ENCODE peak calls at places on chromosomes 12 and 14, in four cellular contexts. B, A, J and S are unnamed samples. For H3K4me1, the result is how much of the 10 kb centered on the place peaks cover.

GRCh38 chr12:53063708-53064612 is 14.1 kb downstream of the TNS2 start:
- DNase-seq in B (no peak), A (no peak), J (no peak), S (no peak)

GRCh38 chr14:73426877-73427276 is 31.5 kb downstream of the NUMB start:
- DNase-seq in B (no peak), A (no peak), J (peak), S (no peak)

GRCh38 chr14:100644383-100644782 is 57.2 kb upstream of the BEGAIN start:
- DNase-seq in B (no peak), A (peak), J (no peak), S (no peak)

GRCh38 chr12:3122841-3123678 is 45.9 kb downstream of the TSPAN9 start:
- DNase-seq in B (no peak), A (no peak), J (peak), S (no peak)

GRCh38 chr12:47885012-47885501 is 19.7 kb downstream of the VDR start:
- DNase-seq in B (no peak), A (no peak), J (no peak), S (no peak)

GRCh38 chr14:103616635-103617300 is 12.2 kb upstream of the KLC1 start:
- DNase-seq in B (no peak), A (no peak), J (no peak), S (no peak)

GRCh38 chr14:50967104-50967503 is 22.8 kb upstream of the PYGL start:
- DNase-seq in B (no peak), A (no peak), J (no peak), S (no peak)

GRCh38 chr12:6667559-6668210 is 4.8 kb upstream of the ING4 start:
- DNase-seq in B (no peak), A (no peak), J (no peak), S (peak)

GRCh38 chr12:127051139-127051538 is 1215.8 kb upstream of the TMEM132C start:
- DNase-seq in B (no peak), A (no peak), J (no peak), S (no peak)

GRCh38 chr12:106974525-106974924 is 12.4 kb downstream of the MTERF2 start:
- DNase-seq in B (no peak), A (no peak), J (no peak), S (peak)

GRCh38 chr12:15192721-15193120 is 28.5 kb downstream of the RERG start:
- DNase-seq in B (no peak), A (no peak), J (no peak), S (no peak)

GRCh38 chr14:22973217-22974032 is 8.9 kb downstream of the AJUBA start:
- DNase-seq in B (peak), A (peak), J (no peak), S (peak)

GRCh38 chr14:54420478-54421116 is 20.6 kb downstream of the CNIH1 start:
- DNase-seq in B (peak), A (no peak), J (peak), S (peak)

GRCh38 chr14:75275598-75275997 is 3.0 kb upstream of the FOS start:
- DNase-seq in B (no peak), A (no peak), J (no peak), S (no peak)

GRCh38 chr12:132084681-132085635 is 59.2 kb downstream of the DDX51 start:
- DNase-seq in B (peak), A (peak), J (peak), S (peak)

GRCh38 chr12:113136128-113136989 is 798 bp upstream of the RASAL1 start:
- DNase-seq in B (no peak), A (peak), J (no peak), S (peak)

GRCh38 chr12:108525681-108526080 is 10.6 kb downstream of the FICD start:
- DNase-seq in B (no peak), A (no peak), J (peak), S (no peak)

GRCh38 chr12:28050606-28051005 is 78.1 kb upstream of the PTHLH start:
- DNase-seq in B (no peak), A (no peak), J (no peak), S (no peak)

GRCh38 chr12:88723219-88723618 is 142.9 kb upstream of the KITLG start:
- DNase-seq in B (no peak), A (no peak), J (peak), S (no peak)

GRCh38 chr14:24310666-24311604 is at the start of gene LTB4R:
- DNase-seq in B (no peak), A (no peak), J (peak), S (peak)

GRCh38 chr14:85319998-85320397 is 209.9 kb upstream of the FLRT2 start:
- DNase-seq in B (no peak), A (no peak), J (peak), S (no peak)

GRCh38 chr14:58395815-58396626 is at the start of gene TOMM20L:
- DNase-seq in B (peak), A (no peak), J (peak), S (peak)

GRCh38 chr14:94019329-94019728 is 6.8 kb upstream of the OTUB2 start:
- DNase-seq in B (no peak), A (no peak), J (no peak), S (no peak)

GRCh38 chr14:66482873-66483272 is 3.3 kb upstream of the CCDC196 start:
- DNase-seq in B (no peak), A (no peak), J (no peak), S (no peak)

GRCh38 chr12:126354633-126355032 is 1289.4 kb downstream of the AACS start:
- DNase-seq in B (no peak), A (no peak), J (no peak), S (no peak)

GRCh38 chr12:86264451-86265328 is 8.5 kb upstream of the MGAT4C start:
- DNase-seq in B (no peak), A (no peak), J (no peak), S (no peak)

GRCh38 chr14:64502476-64503183 is 1.0 kb downstream of the ZBTB25 start:
- DNase-seq in B (no peak), A (peak), J (peak), S (peak)

GRCh38 chr12:67286257-67286656 is 17.1 kb downstream of the CAND1 start:
- DNase-seq in B (no peak), A (no peak), J (no peak), S (no peak)

GRCh38 chr14:55354500-55354899 is 57.1 kb downstream of the ATG14 start:
- DNase-seq in B (peak), A (peak), J (peak), S (peak)

GRCh38 chr12:79083181-79083580 is 218.6 kb downstream of the SYT1 start:
- DNase-seq in B (no peak), A (no peak), J (peak), S (no peak)

GRCh38 chr12:53174881-53175491 is 5.5 kb upstream of the ZNF740 start:
- DNase-seq in B (no peak), A (no peak), J (peak), S (peak)

GRCh38 chr12:90510948-90511347 is 444.0 kb downstream of the CCER1 start:
- DNase-seq in B (no peak), A (no peak), J (peak), S (no peak)

GRCh38 chr14:71524321-71524982 is 407.8 kb upstream of the RGS6 start:
- DNase-seq in B (no peak), A (no peak), J (no peak), S (peak)

GRCh38 chr14:50222061-50222613 is 9.2 kb downstream of the SOS2 start:
- DNase-seq in B (no peak), A (no peak), J (peak), S (no peak)

GRCh38 chr14:33914676-33915516 is 36.0 kb downstream of the EGLN3 start:
- DNase-seq in B (peak), A (no peak), J (peak), S (no peak)

GRCh38 chr12:25322351-25322750 is 71.6 kb upstream of the KRAS start:
- DNase-seq in B (no peak), A (no peak), J (no peak), S (peak)

GRCh38 chr14:19878029-19878642 is 3.2 kb downstream of the OR4K2 start:
- DNase-seq in B (peak), A (no peak), J (no peak), S (peak)

GRCh38 chr14:99587463-99588278 is 16.3 kb downstream of the CCDC85C start:
- DNase-seq in B (no peak), A (no peak), J (no peak), S (no peak)

GRCh38 chr12:47992776-47993175 is 11.5 kb downstream of the COL2A1 start:
- DNase-seq in B (no peak), A (no peak), J (no peak), S (no peak)

GRCh38 chr14:54169254-54169924 is 212.8 kb upstream of the BMP4 start:
- DNase-seq in B (no peak), A (peak), J (peak), S (no peak)

GRCh38 chr12:116202433-116202832 is 75.1 kb downstream of the MED13L start:
- DNase-seq in B (no peak), A (no peak), J (peak), S (no peak)

GRCh38 chr12:116202940-116203339 is 74.6 kb downstream of the MED13L start:
- DNase-seq in B (no peak), A (no peak), J (no peak), S (no peak)

GRCh38 chr12:116200812-116201211 is 76.7 kb downstream of the MED13L start:
- DNase-seq in B (no peak), A (no peak), J (peak), S (no peak)

GRCh38 chr12:116201359-116201758 is 76.1 kb downstream of the MED13L start:
- DNase-seq in B (no peak), A (no peak), J (no peak), S (no peak)

GRCh38 chr12:116201908-116202307 is 75.6 kb downstream of the MED13L start:
- DNase-seq in B (no peak), A (no peak), J (peak), S (no peak)
- H3K4me2 ChIP-seq in B (no peak), A (no peak), J (peak), S (no peak)

DNA sequence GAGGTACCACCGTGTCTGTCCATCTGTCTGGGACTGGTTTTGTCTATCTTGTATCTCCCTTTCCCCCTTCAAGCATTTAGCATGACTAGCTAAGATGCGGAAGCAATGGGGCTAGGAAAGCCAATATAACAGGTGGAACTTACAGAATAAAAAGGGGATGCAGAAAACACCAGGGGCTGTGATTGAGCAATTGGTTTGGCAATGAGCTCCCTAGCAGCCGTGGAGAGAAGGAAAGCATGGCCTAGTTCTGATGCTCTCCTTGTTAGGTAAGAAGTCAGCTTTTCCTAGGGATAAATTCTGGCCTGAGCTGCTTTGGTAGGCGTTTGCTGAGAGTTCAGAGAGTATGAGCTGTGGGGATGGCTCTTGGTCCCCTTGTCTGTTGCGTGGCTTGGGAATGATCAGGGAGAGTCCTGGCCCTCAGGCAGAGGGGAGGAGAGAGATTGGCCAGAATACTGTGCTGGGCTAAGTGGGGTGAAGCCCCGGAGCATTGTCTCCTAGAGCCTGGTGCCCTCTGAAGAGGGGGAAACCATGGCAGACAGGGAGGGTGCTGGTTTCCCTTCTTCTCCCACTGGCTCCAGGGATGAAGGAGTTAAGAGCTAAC is 7.1 kb downstream of the SETD1B start:
- DNase-seq in B (peak), A (no peak), J (no peak), S (no peak)
- H3K4me1 ChIP-seq in B (half or more), A (half or more), J (under half), S (half or more)

DNA sequence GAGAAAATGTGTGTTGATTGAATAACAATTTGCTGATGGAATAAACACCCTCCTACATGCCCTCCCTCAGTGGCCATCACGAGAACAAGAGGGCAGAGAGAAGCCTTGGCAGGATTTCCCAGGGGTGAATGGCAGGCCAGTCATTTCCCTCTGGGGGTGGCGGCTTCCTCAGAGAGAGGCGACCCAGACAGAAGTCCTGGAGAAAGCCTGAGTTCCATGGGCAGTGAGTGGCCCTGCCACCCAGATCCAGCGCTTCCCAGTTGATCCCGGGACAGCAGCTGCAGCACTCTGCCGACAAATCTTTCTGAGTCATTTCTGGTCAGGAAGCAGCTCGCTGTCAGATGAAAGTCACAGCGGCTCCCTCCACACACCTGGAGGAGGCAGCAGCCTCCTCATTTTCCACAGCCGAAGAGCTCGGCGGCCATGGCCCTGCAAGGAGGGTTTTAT is 123.0 kb downstream of the SCARB1 start:
- DNase-seq in B (peak), A (peak), J (peak), S (no peak)
- H2AFZ ChIP-seq in B (no peak), A (no peak), J (no peak), S (no peak)

GRCh38 chr14:68784995-68785816 is 7.7 kb downstream of the ZFP36L1 start:
- DNase-seq in B (no peak), A (no peak), J (peak), S (no peak)
- H3K4me2 ChIP-seq in B (no peak), A (no peak), J (peak), S (no peak)

DNA sequence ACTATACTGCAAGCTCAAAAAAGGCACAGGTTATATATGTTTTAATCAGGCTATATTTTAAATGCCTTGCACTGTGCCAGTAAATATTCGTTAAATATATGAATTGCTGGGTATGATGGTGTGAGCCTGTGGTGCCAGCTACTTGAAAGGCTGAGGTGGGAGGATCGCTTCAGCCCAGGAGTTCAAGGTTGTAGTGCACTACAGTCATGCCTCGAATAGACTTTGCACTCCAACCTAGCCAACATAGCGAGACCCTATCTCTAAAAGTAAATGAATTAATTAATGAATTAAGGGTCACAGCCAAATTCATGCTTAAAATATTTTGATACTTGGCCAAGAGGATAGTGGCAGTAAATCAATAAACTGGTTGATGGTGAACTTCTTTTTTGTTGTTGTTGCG is 22.2 kb upstream of the MDM2 start:
- DNase-seq in B (no peak), A (no peak), J (no peak), S (no peak)
- H3K4me1 ChIP-seq in B (under half), A (under half), J (under half), S (half or more)

DNA sequence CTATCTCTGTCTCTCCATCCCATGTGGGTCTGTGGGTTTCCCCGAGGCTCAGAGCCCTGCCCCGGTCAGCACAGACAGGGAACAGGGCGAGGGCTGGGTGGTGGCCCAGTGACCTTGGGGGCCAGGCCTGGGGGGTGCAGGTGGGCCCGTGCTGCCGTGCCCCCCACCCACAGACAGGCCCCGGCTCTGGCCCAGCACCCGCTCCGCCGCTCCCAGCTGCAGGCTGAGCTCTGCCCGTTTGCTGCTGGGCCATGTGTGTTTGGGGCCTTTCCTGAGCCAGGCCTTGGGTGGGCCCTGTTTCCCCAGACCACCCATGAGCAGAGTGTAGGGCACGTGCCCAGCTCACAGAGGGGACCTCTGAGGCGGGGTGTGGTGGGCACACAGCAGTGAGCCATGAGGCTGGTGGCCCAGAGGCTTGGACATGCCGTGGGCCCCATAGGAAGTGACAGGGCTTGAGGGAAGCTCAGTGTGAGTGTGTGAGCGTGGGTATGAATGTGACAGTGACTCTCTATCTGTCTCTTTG is 51.0 kb downstream of the TMEM121 start:
- DNase-seq in B (no peak), A (no peak), J (no peak), S (peak)
- H2AFZ ChIP-seq in B (no peak), A (no peak), J (no peak), S (no peak)

DNA sequence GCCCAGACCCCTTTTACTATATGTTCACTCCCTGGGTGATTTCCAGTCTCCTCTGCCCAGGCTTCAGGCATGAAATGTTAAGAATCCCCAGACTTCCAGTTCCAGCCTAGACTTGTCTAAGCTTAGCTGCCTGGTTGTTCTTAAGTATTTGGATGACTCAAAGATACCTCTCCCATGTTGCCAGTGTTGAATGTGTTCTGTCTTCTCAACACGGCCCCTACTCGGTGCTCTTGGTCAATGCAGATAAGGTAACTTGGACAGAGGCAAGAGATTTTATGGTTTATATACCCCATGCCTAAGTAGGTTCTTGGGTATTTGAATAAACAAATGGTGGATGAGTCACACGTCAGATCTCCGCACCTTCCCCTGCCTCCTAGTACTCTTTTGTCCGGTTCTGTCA is 13.6 kb downstream of the PIWIL1 start:
- DNase-seq in B (no peak), A (no peak), J (no peak), S (no peak)
- H3K4me2 ChIP-seq in B (no peak), A (no peak), J (no peak), S (no peak)